ENCODE peak calls at places on chromosomes 5 and 9, in four cellular contexts. W, J, H and V are unnamed samples.

GRCh38 chr5:62208218-62208852 is 97.7 kb upstream of the KIF2A start:
- DNase-seq in W (no peak), J (no peak), H (no peak), V (no peak)

GRCh38 chr5:117201016-117201415 is 626.4 kb upstream of the SEMA6A start:
- DNase-seq in W (no peak), J (no peak), H (no peak), V (no peak)

GRCh38 chr9:72979405-72980100 is 26.7 kb upstream of the ALDH1A1 start:
- DNase-seq in W (no peak), J (no peak), H (no peak), V (no peak)

GRCh38 chr9:71783120-71783523 is 14.8 kb upstream of the CEMIP2 start:
- DNase-seq in W (peak), J (peak), H (no peak), V (no peak)

GRCh38 chr9:82206946-82207345 is 218.4 kb downstream of the SPATA31D1 start:
- DNase-seq in W (no peak), J (no peak), H (no peak), V (no peak)

GRCh38 chr5:145800181-145800580 is 35.0 kb downstream of the PRELID2 start:
- DNase-seq in W (no peak), J (no peak), H (no peak), V (no peak)

GRCh38 chr9:115165233-115165632 is 47.3 kb upstream of the TNC start:
- DNase-seq in W (no peak), J (no peak), H (no peak), V (no peak)

GRCh38 chr5:109611061-109611460 is 78.7 kb upstream of the MAN2A1 start:
- DNase-seq in W (no peak), J (no peak), H (no peak), V (no peak)

GRCh38 chr5:50727149-50727496 is 60.7 kb downstream of the PARP8 start:
- DNase-seq in W (no peak), J (no peak), H (no peak), V (no peak)

GRCh38 chr9:124771867-124772621 is 933 bp upstream of the NR6A1 start:
- DNase-seq in W (peak), J (peak), H (peak), V (peak)

GRCh38 chr5:12250454-12250853 is 346.2 kb upstream of the CTNND2 start:
- DNase-seq in W (no peak), J (no peak), H (no peak), V (no peak)

GRCh38 chr5:139752506-139753350 is 42.9 kb upstream of the PSD2 start:
- DNase-seq in W (no peak), J (peak), H (no peak), V (no peak)

GRCh38 chr9:81599837-81600236 is 89.5 kb downstream of the TLE1 start:
- DNase-seq in W (no peak), J (no peak), H (no peak), V (no peak)

GRCh38 chr9:112025886-112026285 is 129.3 kb downstream of the UGCG start:
- DNase-seq in W (no peak), J (no peak), H (no peak), V (no peak)

GRCh38 chr9:124752967-124753366 is 18.1 kb downstream of the NR6A1 start:
- DNase-seq in W (no peak), J (no peak), H (no peak), V (no peak)

GRCh38 chr9:127136880-127137639 is 14.6 kb upstream of the ANGPTL2 start:
- DNase-seq in W (no peak), J (no peak), H (no peak), V (no peak)

GRCh38 chr9:126028746-126029145 is 281.6 kb downstream of the PBX3 start:
- DNase-seq in W (no peak), J (no peak), H (no peak), V (no peak)

GRCh38 chr5:79562351-79563246 is 48.7 kb upstream of the HOMER1 start:
- DNase-seq in W (no peak), J (no peak), H (no peak), V (no peak)

GRCh38 chr5:142906863-142907671 is 136.9 kb downstream of the ARHGAP26 start:
- DNase-seq in W (no peak), J (peak), H (no peak), V (no peak)

GRCh38 chr5:72067682-72068470 is 39.4 kb upstream of the MAP1B start:
- DNase-seq in W (no peak), J (peak), H (no peak), V (no peak)

GRCh38 chr5:57783693-57784092 is 301.1 kb upstream of the ACTBL2 start:
- DNase-seq in W (no peak), J (no peak), H (no peak), V (no peak)

GRCh38 chr9:105881654-105882349 is 187.5 kb downstream of the TMEM38B start:
- DNase-seq in W (peak), J (peak), H (no peak), V (peak)

GRCh38 chr5:32876791-32877190 is 165.7 kb downstream of the NPR3 start:
- DNase-seq in W (no peak), J (no peak), H (no peak), V (no peak)

GRCh38 chr5:16568875-16569580 is 47.8 kb downstream of the RETREG1 start:
- DNase-seq in W (no peak), J (no peak), H (no peak), V (no peak)

GRCh38 chr5:168798065-168799023 is 219.2 kb upstream of the PANK3 start:
- DNase-seq in W (no peak), J (no peak), H (no peak), V (no peak)

GRCh38 chr5:53095931-53096525 is 13.5 kb downstream of the MOCS2 start:
- DNase-seq in W (no peak), J (peak), H (no peak), V (peak)

GRCh38 chr5:75584641-75585040 is 26.6 kb upstream of the ANKDD1B start:
- DNase-seq in W (no peak), J (no peak), H (no peak), V (no peak)

GRCh38 chr9:22156586-22156985 is 147.5 kb upstream of the CDKN2B start:
- DNase-seq in W (no peak), J (no peak), H (no peak), V (no peak)

GRCh38 chr5:175572922-175573321 is 84.9 kb upstream of the HRH2 start:
- DNase-seq in W (no peak), J (peak), H (no peak), V (no peak)

GRCh38 chr5:152532714-152533113 is 127.6 kb upstream of the NMUR2 start:
- DNase-seq in W (no peak), J (peak), H (no peak), V (no peak)

GRCh38 chr9:105890046-105890822 is 195.9 kb downstream of the TMEM38B start:
- DNase-seq in W (no peak), J (no peak), H (no peak), V (no peak)

GRCh38 chr5:172282277-172283019 is 1.1 kb downstream of the UBTD2 start:
- DNase-seq in W (no peak), J (no peak), H (no peak), V (no peak)

GRCh38 chr9:126608551-126608950 is 5.2 kb upstream of the LMX1B start:
- DNase-seq in W (no peak), J (no peak), H (no peak), V (no peak)

GRCh38 chr5:103612545-103612944 is 50.0 kb upstream of the NUDT12 start:
- DNase-seq in W (no peak), J (no peak), H (no peak), V (no peak)

GRCh38 chr5:143374496-143375217 is 28.8 kb downstream of the NR3C1 start:
- DNase-seq in W (no peak), J (no peak), H (no peak), V (no peak)

GRCh38 chr5:119678351-119679028 is 49.1 kb downstream of the FAM170A start:
- DNase-seq in W (no peak), J (no peak), H (no peak), V (no peak)

GRCh38 chr5:175696139-175696854 is 38.4 kb downstream of the HRH2 start:
- DNase-seq in W (peak), J (peak), H (no peak), V (peak)

GRCh38 chr5:66717455-66718373 is 121.5 kb downstream of the MAST4 start:
- DNase-seq in W (no peak), J (no peak), H (no peak), V (no peak)

GRCh38 chr9:121453232-121453892 is 46.3 kb downstream of the GGTA1 start:
- DNase-seq in W (no peak), J (no peak), H (no peak), V (no peak)

GRCh38 chr9:7130421-7130820 is 372.6 kb downstream of the KDM4C start:
- DNase-seq in W (no peak), J (no peak), H (no peak), V (no peak)

GRCh38 chr9:26656003-26656940 is 236.3 kb downstream of the CAAP1 start:
- DNase-seq in W (no peak), J (peak), H (no peak), V (peak)
- TF ChIP-seq CTCF in W (peak), J (peak), H (no peak), V (peak)

GRCh38 chr9:88657893-88658292 is 122.9 kb downstream of the NXNL2 start:
- DNase-seq in W (no peak), J (peak), H (no peak), V (no peak)

GRCh38 chr9:88659126-88659525 is 124.1 kb downstream of the NXNL2 start:
- DNase-seq in W (no peak), J (no peak), H (no peak), V (no peak)

GRCh38 chr9:88661759-88662158 is 126.8 kb downstream of the NXNL2 start:
- DNase-seq in W (no peak), J (peak), H (no peak), V (no peak)

GRCh38 chr9:88658311-88658822 is 123.4 kb downstream of the NXNL2 start:
- DNase-seq in W (no peak), J (peak), H (no peak), V (no peak)

DNA sequence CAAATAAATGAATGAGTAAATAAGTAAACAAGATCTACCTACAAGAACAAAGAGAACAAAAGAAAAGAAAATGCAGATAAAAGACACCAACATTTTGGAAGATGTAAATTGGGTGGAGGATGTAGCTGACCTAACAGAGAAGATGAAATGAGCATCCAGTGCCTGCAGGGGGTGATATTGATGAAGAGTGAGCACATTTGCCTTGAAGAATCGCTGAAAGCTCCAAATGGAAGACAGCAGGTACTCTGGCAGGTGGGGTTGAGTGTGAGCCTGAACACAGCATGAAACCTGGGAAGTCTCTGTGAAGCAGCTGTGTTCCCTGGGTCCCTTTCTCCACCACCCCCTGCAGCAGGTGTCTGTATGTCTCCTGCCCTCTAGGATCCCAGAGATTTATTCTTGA is 125.6 kb downstream of the NXNL2 start:
- DNase-seq in W (no peak), J (peak), H (no peak), V (no peak)
- TF ChIP-seq CTCF in W (peak), J (peak), H (no peak), V (peak)

DNA sequence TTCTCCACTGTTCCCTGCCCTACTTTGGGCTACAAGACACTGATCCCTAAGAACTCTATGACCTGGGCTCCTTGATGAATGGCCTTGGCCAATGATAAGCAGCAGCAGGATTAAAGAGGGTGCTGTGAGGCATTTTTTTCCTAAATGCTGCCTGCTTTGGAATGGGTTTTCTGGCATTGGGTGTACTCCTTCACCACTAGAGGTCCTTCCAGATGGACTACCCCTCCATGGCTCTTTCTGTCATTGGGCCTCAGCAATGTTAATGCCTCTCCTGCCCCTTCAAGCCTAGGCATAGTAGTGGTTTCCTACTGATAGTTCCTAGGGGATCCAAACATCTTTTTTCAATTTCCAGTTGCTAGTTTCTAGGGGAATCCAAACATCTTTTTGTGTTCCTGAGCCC is 319.3 kb upstream of the RPS23 start:
- DNase-seq in W (no peak), J (no peak), H (no peak), V (no peak)
- TF ChIP-seq CTCF in W (peak), J (peak), H (no peak), V (peak)

GRCh38 chr5:114018178-114018577 is 343.7 kb upstream of the KCNN2 start:
- DNase-seq in W (no peak), J (no peak), H (no peak), V (no peak)
- TF ChIP-seq CTCF in W (peak), J (no peak), H (no peak), V (no peak)

DNA sequence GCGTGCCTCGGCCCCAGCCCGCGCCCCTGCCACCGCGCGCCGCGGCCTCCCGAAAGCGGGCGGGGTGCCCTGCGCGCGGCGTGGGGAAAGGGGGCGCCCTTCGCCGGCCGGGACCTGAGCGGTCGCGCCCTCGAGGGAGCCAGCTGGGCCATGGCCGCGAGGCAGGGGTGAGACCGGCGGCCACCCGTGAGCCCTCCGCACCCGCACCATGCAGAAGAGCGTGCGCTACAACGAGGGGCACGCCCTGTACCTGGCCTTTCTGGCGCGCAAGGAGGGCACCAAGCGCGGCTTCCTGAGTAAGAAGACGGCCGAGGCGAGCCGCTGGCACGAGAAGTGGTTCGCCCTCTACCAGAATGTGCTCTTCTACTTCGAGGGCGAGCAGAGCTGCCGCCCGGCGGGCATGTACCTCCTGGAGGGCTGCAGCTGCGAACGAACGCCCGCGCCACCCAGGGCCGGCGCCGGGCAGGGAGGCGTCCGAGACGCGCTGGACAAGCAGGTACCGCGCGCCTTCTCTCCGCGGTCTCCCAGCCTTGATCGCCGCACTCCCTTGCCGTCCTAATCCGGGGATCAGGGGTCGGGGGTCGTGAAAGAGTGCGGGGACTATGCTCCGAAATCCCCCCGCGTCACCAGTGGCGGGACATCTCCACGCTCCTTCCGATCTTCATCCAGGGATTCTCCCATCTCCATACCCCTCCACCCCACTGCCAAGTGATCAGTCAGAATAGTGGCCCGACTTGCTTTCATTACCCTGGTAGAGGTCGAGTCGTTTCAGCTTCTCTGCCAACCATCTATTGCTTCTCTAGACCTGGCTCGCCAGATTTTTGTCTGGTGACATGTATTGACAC is 590 bp downstream of the RASGRF2 start:
- DNase-seq in W (peak), J (no peak), H (peak), V (peak)
- TF ChIP-seq CTCF in W (no peak), J (no peak), H (no peak), V (no peak)

DNA sequence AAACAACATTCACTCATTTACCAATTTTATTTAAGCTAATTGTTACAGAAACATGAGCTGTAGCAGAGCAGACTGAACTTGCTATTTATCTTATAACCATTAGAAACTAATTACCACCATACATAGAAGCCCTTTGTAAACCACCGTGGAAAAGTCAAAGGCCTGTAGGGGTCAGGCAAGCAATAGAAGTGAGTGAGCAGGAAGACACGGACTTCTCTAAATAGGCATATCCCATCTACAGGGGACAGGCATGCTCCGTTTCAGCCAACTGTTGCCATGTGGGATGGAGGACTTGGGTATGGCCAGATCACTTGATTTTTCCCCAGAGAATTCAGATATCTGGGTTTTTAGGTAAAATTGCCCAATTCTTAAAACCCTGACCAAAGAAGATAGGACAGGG is 44.8 kb downstream of the PRRC1 start:
- DNase-seq in W (no peak), J (no peak), H (no peak), V (no peak)
- TF ChIP-seq CTCF in W (peak), J (peak), H (no peak), V (peak)

DNA sequence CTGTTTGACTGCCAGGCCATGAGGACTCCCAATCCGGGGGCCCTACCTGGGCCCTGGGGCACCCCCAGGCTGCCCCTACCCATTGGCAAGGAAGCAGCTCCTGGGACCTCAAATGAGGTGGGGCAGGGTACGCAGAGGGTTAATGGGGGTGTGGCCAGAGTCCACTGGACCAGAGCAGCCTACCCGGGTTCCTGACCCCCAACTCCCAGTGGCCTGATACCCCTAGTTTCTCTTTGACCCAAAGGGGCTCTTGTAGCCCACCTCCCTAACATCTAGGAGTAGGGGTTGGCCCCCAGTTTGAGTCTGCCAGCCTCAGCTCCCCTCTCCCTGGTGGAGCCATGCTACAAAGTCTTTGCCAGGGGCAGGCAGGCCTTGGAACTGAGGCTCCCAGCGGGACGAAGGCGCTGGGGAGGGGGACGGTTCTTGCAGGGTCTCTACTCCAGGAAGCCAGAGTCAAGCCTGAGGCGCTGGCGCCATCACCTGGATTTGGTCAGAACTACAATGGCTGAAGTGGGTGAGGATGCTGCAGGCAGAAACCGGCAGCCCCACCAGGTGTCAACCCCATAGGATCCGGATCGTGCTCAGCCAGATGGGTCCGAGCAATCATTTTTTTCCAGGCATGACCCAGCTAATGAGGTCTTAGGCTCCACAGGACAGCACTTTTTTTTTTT is 8.4 kb upstream of the CERCAM start:
- DNase-seq in W (no peak), J (peak), H (peak), V (no peak)
- TF ChIP-seq CTCF in W (peak), J (peak), H (no peak), V (peak)

GRCh38 chr9:135085830-135086546 is 1.5 kb upstream of the OLFM1 start:
- DNase-seq in W (peak), J (peak), H (peak), V (peak)

GRCh38 chr9:135084262-135084661 is 3.2 kb upstream of the OLFM1 start:
- DNase-seq in W (no peak), J (no peak), H (no peak), V (no peak)

GRCh38 chr9:135086597-135087488 is 625 bp upstream of the OLFM1 start:
- DNase-seq in W (no peak), J (no peak), H (no peak), V (no peak)

GRCh38 chr9:135083831-135084230 is 3.6 kb upstream of the OLFM1 start:
- DNase-seq in W (no peak), J (no peak), H (no peak), V (no peak)

DNA sequence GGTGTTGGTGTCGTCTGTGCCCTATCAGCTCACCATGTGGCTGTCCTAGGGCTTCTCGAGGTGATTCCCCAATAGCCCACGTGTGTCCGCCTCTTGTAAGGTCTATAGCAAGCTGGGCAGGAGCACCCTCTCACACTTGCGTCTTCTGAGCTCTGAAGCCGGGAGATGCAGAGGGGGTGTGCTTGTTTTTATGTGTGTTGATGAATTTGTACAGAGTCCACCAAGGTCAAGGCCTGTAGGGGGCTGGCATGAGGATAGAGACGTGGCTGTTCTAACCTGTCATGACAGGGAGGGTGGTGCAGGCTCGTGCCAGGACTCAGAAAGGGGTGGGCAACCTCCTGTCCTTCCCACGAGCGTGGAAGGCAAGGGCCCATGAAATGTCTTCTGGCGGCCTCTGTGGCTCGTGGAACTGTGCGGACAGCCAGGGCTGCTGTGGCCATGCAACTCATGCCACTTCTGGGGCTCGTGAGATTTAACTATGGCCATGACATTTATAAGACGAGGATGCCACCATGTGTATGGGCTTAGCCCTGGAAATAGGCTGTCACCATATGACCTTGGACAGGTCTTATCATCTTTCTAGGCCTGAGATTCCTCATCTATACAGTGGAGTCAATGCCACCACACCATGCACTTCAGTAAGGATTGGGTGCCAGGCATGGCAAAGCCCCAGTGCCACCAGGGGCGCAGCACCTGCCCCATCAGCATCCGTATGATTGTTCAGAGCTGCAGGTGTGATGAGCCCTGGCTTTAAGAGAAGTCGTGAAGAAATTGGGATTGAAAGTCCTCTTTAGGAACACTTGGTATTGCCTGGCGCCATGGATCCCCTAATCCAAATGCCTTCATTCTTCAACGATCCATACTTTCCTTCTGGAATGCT is 2.3 kb upstream of the OLFM1 start:
- DNase-seq in W (no peak), J (no peak), H (no peak), V (no peak)
- TF ChIP-seq CTCF in W (no peak), J (no peak), H (no peak), V (no peak)